ENCODE peak calls at places on chromosome 1, in ten cellular contexts. B, F, M, J, I, G, Y, E, L and O are unnamed samples.
A peak's percentile ranks its signal among the peaks of the same experiment; 100 is the strongest.

GRCh38 chr1:78033797-78034172 is 12.0 kb upstream of the GIPC2 start:
- DNase-seq in B (no peak), F (no peak), M (no peak), J (no peak), I (no peak), G (no peak), Y (no peak), E (no peak), L (no peak), O (no peak)

GRCh38 chr1:110341146-110341871 is 2.1 kb downstream of the RBM15 start:
- DNase-seq in B (no peak), F (no peak), M (no peak), J (no peak), I (no peak), G (no peak), Y (no peak), E (no peak), L (no peak), O (no peak)

GRCh38 chr1:62746086-62746808 is 37.7 kb upstream of the ATG4C start:
- DNase-seq in B (peak; percentile 17), F (no peak), M (no peak), J (no peak), I (no peak), G (no peak), Y (no peak), E (no peak), L (no peak), O (no peak)

GRCh38 chr1:41664861-41665640 is 180.6 kb upstream of the EDN2 start:
- DNase-seq in B (peak; percentile 35), F (no peak), M (no peak), J (no peak), I (no peak), G (no peak), Y (no peak), E (peak; percentile 73), L (no peak), O (no peak)

GRCh38 chr1:20187103-20187812 is 940 bp upstream of the PLA2G2C start:
- DNase-seq in B (no peak), F (no peak), M (peak; percentile 21), J (peak; percentile 78), I (no peak), G (no peak), Y (peak; percentile 78), E (peak; percentile 62), L (peak; percentile 74), O (peak; percentile 92)

GRCh38 chr1:39337067-39337466 is 132.6 kb downstream of the MACF1 start:
- DNase-seq in B (no peak), F (no peak), M (no peak), J (no peak), I (no peak), G (no peak), Y (no peak), E (no peak), L (peak; percentile 55), O (no peak)

GRCh38 chr1:193070395-193070753 is 11.0 kb downstream of the RO60 start:
- DNase-seq in B (no peak), F (no peak), M (no peak), J (no peak), I (no peak), G (no peak), Y (no peak), E (no peak), L (no peak), O (no peak)

GRCh38 chr1:3399732-3400131 is 54.7 kb upstream of the ARHGEF16 start:
- DNase-seq in B (no peak), F (no peak), M (no peak), J (no peak), I (no peak), G (no peak), Y (no peak), E (no peak), L (no peak), O (no peak)

GRCh38 chr1:170175477-170175876 is 29.7 kb downstream of the NTMT2 start:
- DNase-seq in B (no peak), F (no peak), M (no peak), J (no peak), I (no peak), G (no peak), Y (no peak), E (no peak), L (no peak), O (no peak)

GRCh38 chr1:165444897-165445370 is at the start of gene RXRG:
- DNase-seq in B (no peak), F (no peak), M (no peak), J (peak; percentile 42), I (peak; percentile 31), G (no peak), Y (peak; percentile 67), E (peak; percentile 5), L (no peak), O (peak; percentile 38)
- H3K4me3 ChIP-seq in B (no peak within 1 kb of the TSS), F (peak within 1 kb of the TSS; percentile 38), M (peak within 1 kb of the TSS; percentile 8), J (peak within 1 kb of the TSS; percentile 31), I (no peak within 1 kb of the TSS), G (no peak within 1 kb of the TSS), Y (peak within 1 kb of the TSS; percentile 38), E (no peak within 1 kb of the TSS), L (peak within 1 kb of the TSS; percentile 10), O (no peak within 1 kb of the TSS)

GRCh38 chr1:56167596-56167995 is 411.8 kb downstream of the PLPP3 start:
- DNase-seq in B (no peak), F (no peak), M (no peak), J (no peak), I (no peak), G (no peak), Y (no peak), E (no peak), L (no peak), O (no peak)
- H3K27ac ChIP-seq in B (no peak overlapping the region), F (no peak overlapping the region), M (no peak overlapping the region), J (no peak overlapping the region), I (no peak overlapping the region), G (no peak overlapping the region), Y (no peak overlapping the region), E (no peak overlapping the region), L (no peak overlapping the region), O (no peak overlapping the region)

DNA sequence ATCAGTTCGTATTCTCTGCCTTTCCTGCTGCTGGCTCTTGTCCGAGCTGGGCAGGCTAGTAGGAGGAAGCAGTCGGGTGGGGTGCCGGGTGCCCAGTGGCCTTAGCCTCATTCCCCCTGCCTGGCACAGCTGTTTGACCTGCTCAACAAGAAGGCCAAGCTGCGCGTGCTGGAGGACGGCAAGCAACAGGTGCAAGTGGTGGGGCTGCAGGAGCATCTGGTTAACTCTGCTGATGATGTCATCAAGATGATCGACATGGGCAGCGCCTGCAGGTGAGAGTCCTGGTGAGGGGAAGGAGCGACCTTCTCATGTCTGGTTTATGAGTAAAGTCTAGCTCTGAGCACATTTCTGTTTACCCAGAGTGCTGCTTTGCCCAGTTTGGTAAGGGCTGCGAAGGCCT is 16.3 kb upstream of the RPS8 start:
- DNase-seq in B (no peak), F (no peak), M (no peak), J (no peak), I (no peak), G (no peak), Y (no peak), E (no peak), L (no peak), O (no peak)
- TF ChIP-seq POLR2A in B (no peak), F (no peak), M (no peak), J (no peak), I (no peak), G (no peak), Y (no peak), E (no peak), L (no peak), O (no peak)

DNA sequence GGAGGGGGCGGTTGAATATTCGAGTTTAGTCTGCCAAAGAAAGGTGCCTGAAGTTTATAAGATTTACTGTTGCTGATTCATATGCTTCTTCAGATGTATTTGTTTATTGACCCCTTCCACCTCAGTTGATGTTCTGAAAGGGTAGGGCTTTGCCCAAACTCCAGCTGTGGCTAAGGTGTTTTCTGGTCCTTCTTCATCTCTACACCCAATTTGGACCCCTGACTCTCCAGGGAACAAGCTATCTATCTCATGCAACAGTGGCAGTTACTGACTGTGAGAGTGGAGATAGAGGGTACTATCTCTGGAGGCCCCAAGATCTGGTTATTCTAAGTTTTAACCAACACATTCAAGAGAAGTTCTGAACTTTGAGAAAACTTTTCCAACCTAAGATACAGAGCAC is 12.6 kb upstream of the ALG14 start:
- DNase-seq in B (no peak), F (no peak), M (no peak), J (no peak), I (no peak), G (no peak), Y (no peak), E (no peak), L (no peak), O (no peak)
- H3K4me3 ChIP-seq in B (no peak overlapping the region), F (no peak overlapping the region), M (no peak overlapping the region), J (no peak overlapping the region), I (no peak overlapping the region), G (no peak overlapping the region), Y (no peak overlapping the region), E (no peak overlapping the region), L (no peak overlapping the region), O (no peak overlapping the region)